ENCODE peak calls at places on chromosomes 16 and 17, in eight cellular contexts. L is RKO; N is left cardiac atrium; O is NCI-H2029 treated with DMSO at 0.1 percent for 48 hours; E is CD8-positive, alpha-beta T cell; F is NCI-H510A treated with DMSO at 0.1 percent for 48 hours; D is endothelial cell; S is stimulated activated naive CD8-positive, alpha-beta T cell treated with anti-CD3 and anti-CD28 coated beads, Interleukin-15, amount 100 ng/mL, for 72 hours. G is an unnamed sample.

GRCh38 chr17:64491034-64491860 is 5.6 kb downstream of the POLG2 start:
- DNase-seq in L (no peak), S (peak), O (no peak), N (no peak), E (peak), F (peak), D (peak), G (no peak)

GRCh38 chr16:57244463-57244766 is 644 bp upstream of the ARL2BP start:
- DNase-seq in D (no peak), N (no peak), F (no peak), L (no peak), S (no peak), O (no peak), E (no peak), G (no peak)

GRCh38 chr17:4313482-4314114 is 49.8 kb upstream of the ANKFY1 start:
- DNase-seq in E (no peak), F (no peak), N (no peak), D (no peak), L (no peak), O (no peak), S (no peak), G (no peak)

GRCh38 chr17:83182620-83183063 is 103.2 kb downstream of the METRNL start:
- DNase-seq in N (no peak), E (peak), L (no peak), S (no peak), D (no peak), F (no peak), O (no peak), G (no peak)

GRCh38 chr17:78915872-78916632 is 9.1 kb downstream of the TIMP2 start:
- DNase-seq in F (no peak), E (no peak), N (peak), O (no peak), S (no peak), D (peak), L (no peak), G (no peak)

GRCh38 chr17:80957461-80957941 is 34.1 kb upstream of the CHMP6 start:
- DNase-seq in D (no peak), L (no peak), O (no peak), N (peak), E (no peak), F (no peak), S (no peak), G (no peak)

GRCh38 chr17:50203086-50203485 is 1.7 kb upstream of the COL1A1 start:
- DNase-seq in L (no peak), E (no peak), S (no peak), N (peak), O (no peak), D (no peak), F (no peak), G (no peak)

GRCh38 chr16:84378567-84378966 is 10.2 kb downstream of the ATP2C2 start:
- DNase-seq in S (no peak), E (no peak), N (no peak), L (no peak), D (no peak), F (no peak), O (no peak), G (no peak)

GRCh38 chr17:45123930-45124796 is 8.2 kb downstream of the PLCD3 start:
- DNase-seq in E (no peak), N (peak), D (no peak), O (no peak), F (no peak), S (no peak), L (peak), G (no peak)

GRCh38 chr16:74034862-74035261 is 261.8 kb upstream of the PSMD7 start:
- DNase-seq in D (peak), S (no peak), O (no peak), E (no peak), F (peak), L (peak), N (no peak), G (peak)

GRCh38 chr17:81045590-81046095 is 10.7 kb downstream of the BAIAP2 start:
- DNase-seq in D (no peak), F (no peak), O (no peak), S (no peak), N (no peak), L (no peak), E (no peak), G (no peak)

GRCh38 chr16:3171855-3172593 is 16.0 kb upstream of the OR1F1 start:
- DNase-seq in F (no peak), N (no peak), O (no peak), E (no peak), L (no peak), D (no peak), S (no peak), G (no peak)

GRCh38 chr17:35101036-35101435 is 18.6 kb downstream of the RAD51D start:
- DNase-seq in S (no peak), E (no peak), L (no peak), O (no peak), N (no peak), D (no peak), F (no peak), G (no peak)

GRCh38 chr17:42202696-42203095 is 8.4 kb upstream of the GHDC start:
- DNase-seq in E (no peak), S (no peak), N (no peak), L (no peak), D (no peak), F (no peak), O (no peak), G (no peak)

GRCh38 chr16:48041861-48042435 is 113.8 kb downstream of the ABCC12 start:
- DNase-seq in N (no peak), S (no peak), O (peak), F (no peak), E (no peak), L (no peak), D (peak), G (no peak)

GRCh38 chr16:22099256-22099975 is 7.1 kb downstream of the VWA3A start:
- DNase-seq in N (no peak), E (no peak), O (no peak), F (no peak), D (no peak), L (no peak), S (no peak), G (no peak)

GRCh38 chr17:42754782-42755181 is 6.2 kb upstream of the RAMP2 start:
- DNase-seq in O (no peak), S (no peak), E (no peak), D (no peak), L (peak), N (peak), F (no peak), G (no peak)

GRCh38 chr17:38554430-38555350 is 51.1 kb downstream of the SRCIN1 start:
- DNase-seq in O (peak), L (no peak), F (peak), D (no peak), S (no peak), N (no peak), E (no peak), G (no peak)

GRCh38 chr16:85415196-85415988 is 197.7 kb upstream of the GSE1 start:
- DNase-seq in S (no peak), O (no peak), L (no peak), D (peak), N (peak), E (no peak), F (no peak), G (no peak)

G was measured in neural crest cell.